ENCODE peak calls at places on chromosomes 2 and 18, in seven cellular contexts. Y is vagina, K is endothelial cell of umbilical vein, Z is HepG2, E is sigmoid colon, S is GM12892, I is prostate gland. R is an unnamed sample.

GRCh38 chr18:31091350-31091749 is 10.9 kb downstream of the DSC2 start:
- DNase-seq in Y (no peak), I (no peak), Z (no peak), E (no peak), S (no peak), K (no peak), R (no peak)

GRCh38 chr2:205709319-205709718 is 27.0 kb downstream of the NRP2 start:
- DNase-seq in S (no peak), Z (no peak), K (no peak), E (no peak), I (no peak), Y (no peak), R (no peak)

GRCh38 chr2:150339951-150340350 is 147.5 kb downstream of the RND3 start:
- DNase-seq in E (no peak), S (no peak), Y (no peak), I (peak; percentile 26), Z (no peak), K (peak; percentile 9), R (no peak)

GRCh38 chr2:237692601-237693079 is 65.3 kb downstream of the LRRFIP1 start:
- DNase-seq in S (no peak), Z (no peak), Y (no peak), E (peak; percentile 85), I (no peak), K (peak; percentile 52), R (no peak)

GRCh38 chr2:75582840-75583239 is 22.1 kb upstream of the EVA1A start:
- DNase-seq in E (no peak), S (no peak), Z (peak; percentile 49), K (no peak), Y (no peak), I (no peak), R (no peak)

GRCh38 chr2:71457123-71457958 is 4.0 kb downstream of the DYSF start:
- DNase-seq in Z (no peak), I (no peak), K (no peak), E (no peak), Y (no peak), S (no peak), R (no peak)

GRCh38 chr18:39939209-39939608 is 2015.8 kb upstream of the PIK3C3 start:
- DNase-seq in E (no peak), Y (no peak), Z (no peak), K (no peak), I (no peak), S (no peak), R (no peak)

GRCh38 chr2:124482551-124482950 is 457.5 kb downstream of the CNTNAP5 start:
- DNase-seq in K (no peak), Z (no peak), Y (no peak), S (no peak), E (no peak), I (no peak), R (no peak)

GRCh38 chr18:35352283-35352682 is 8.1 kb upstream of the ZNF24 start:
- DNase-seq in E (no peak), K (no peak), S (no peak), Z (no peak), I (no peak), Y (no peak), R (no peak)

GRCh38 chr2:84694088-84694622 is 177.9 kb downstream of the DNAH6 start:
- DNase-seq in I (no peak), Z (no peak), E (no peak), S (no peak), K (no peak), Y (no peak), R (no peak)

GRCh38 chr18:77068321-77068841 is 64.2 kb downstream of the MBP start:
- DNase-seq in S (no peak), I (no peak), E (no peak), Y (no peak), Z (no peak), K (no peak), R (no peak)

GRCh38 chr18:77066689-77067088 is 65.9 kb downstream of the MBP start:
- DNase-seq in E (no peak), S (no peak), Y (no peak), K (no peak), Z (no peak), I (no peak), R (no peak)

GRCh38 chr18:77066101-77066500 is 66.5 kb downstream of the MBP start:
- DNase-seq in I (no peak), S (no peak), E (no peak), K (no peak), Z (no peak), Y (no peak), R (no peak)

GRCh38 chr18:77068890-77069312 is 63.7 kb downstream of the MBP start:
- DNase-seq in S (no peak), K (no peak), E (no peak), I (no peak), Y (no peak), Z (no peak), R (no peak)

DNA sequence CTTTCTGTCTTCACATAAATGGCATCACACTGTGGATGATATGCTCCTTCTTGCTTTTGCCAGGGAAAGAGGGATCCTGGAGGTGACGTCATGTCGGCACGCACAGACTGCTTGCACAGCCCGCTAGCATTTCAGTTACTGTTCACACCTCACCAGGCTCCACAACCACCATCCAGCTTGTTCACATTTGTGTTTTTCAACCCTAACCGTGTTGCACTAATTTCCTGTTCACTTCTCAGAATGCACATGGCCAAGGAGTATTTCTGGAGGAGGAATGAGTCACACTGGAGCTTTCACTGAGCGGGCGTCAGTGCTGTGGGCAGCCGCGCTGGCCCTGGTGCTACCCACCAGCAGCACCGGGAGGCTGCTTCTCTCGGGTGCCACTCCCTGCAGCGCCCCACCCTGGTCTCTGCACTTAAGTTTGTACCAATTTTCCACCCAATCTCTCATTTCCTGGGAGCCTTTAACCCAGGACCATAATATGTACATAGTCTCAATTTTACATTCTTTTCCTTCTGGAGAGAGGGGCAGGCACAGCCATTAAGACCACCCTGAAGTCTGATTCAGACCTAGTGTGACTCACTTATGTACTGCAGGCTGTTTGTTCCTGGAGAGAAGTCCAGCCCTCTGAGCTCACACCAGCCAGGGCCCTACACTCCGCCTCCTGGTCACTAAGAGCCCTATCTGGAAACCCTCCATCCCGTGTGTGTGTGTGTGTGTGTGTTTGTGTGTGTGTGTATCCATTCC is 65.1 kb downstream of the MBP start:
- DNase-seq in Y (no peak), I (no peak), K (peak; percentile 86), Z (peak; percentile 34), E (peak; percentile 84), S (no peak), R (peak; percentile 72)
- TF ChIP-seq POLR2A in Y (no peak), I (no peak), K (no peak), Z (no peak), E (no peak), S (peak; percentile 29), R (no peak)

GRCh38 chr2:100317634-100318033 is 4.7 kb downstream of the LONRF2 start:
- DNase-seq in K (no peak), Z (no peak), E (no peak), S (no peak), Y (no peak), I (no peak), R (no peak)
- TF ChIP-seq POLR2AphosphoS5 in K (no peak), Z (no peak), E (no peak), S (no peak), Y (no peak), I (no peak), R (no peak)

GRCh38 chr2:17729880-17730279 is 23.7 kb downstream of the SMC6 start:
- DNase-seq in Z (no peak), K (no peak), E (no peak), Y (no peak), I (no peak), S (no peak), R (no peak)
- TF ChIP-seq POLR2A in Z (no peak), K (no peak), E (no peak), Y (no peak), I (no peak), S (no peak), R (no peak)

GRCh38 chr2:112673008-112673407 is 27.3 kb downstream of the SLC20A1 start:
- DNase-seq in K (no peak), S (no peak), I (no peak), Y (no peak), E (no peak), Z (no peak), R (no peak)

GRCh38 chr2:112670521-112671022 is 24.8 kb downstream of the SLC20A1 start:
- DNase-seq in I (no peak), S (no peak), K (no peak), Y (no peak), Z (no peak), E (no peak), R (no peak)

GRCh38 chr2:112669667-112670066 is 23.9 kb downstream of the SLC20A1 start:
- DNase-seq in Y (no peak), S (no peak), Z (no peak), K (no peak), E (no peak), I (no peak), R (no peak)

GRCh38 chr2:112679484-112679883 is 33.7 kb downstream of the SLC20A1 start:
- DNase-seq in Z (no peak), Y (no peak), I (peak; percentile 76), K (no peak), E (no peak), S (no peak), R (no peak)

GRCh38 chr2:112674229-112674628 is 28.5 kb downstream of the SLC20A1 start:
- DNase-seq in K (peak; percentile 85), I (peak; percentile 32), E (peak; percentile 82), Y (no peak), S (no peak), Z (no peak), R (peak; percentile 54)
- TF ChIP-seq POLR2AphosphoS5 in K (peak; percentile 56), I (no peak), E (no peak), Y (no peak), S (no peak), Z (no peak), R (peak; percentile 7)

DNA sequence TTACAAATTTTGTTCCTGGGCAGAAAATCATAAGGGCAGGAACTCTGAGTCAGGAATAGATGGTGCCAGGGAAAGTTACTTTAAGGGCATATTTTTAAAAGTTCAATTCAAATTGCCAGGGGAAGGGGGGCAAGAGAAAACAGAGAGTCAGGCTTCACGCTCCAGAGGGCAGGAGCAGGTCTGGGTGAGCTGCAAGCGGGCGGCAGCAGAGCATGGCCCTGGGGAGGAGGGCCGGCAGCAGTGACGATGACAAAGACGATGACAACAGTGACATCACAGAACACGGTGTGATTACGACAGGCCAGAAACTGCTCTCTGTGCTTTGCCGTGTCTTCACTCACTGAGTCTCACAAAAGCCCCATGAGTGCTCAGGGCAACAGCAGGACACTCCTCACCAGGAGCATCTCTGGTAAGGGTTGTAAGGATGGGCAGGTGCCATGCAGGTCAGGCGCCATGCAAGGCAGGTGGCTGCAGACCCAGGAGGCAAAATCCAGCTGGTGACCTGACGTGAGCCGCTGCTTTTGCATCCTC is 23.3 kb downstream of the CHST10 start:
- DNase-seq in I (no peak), K (no peak), E (no peak), Y (peak; percentile 76), Z (no peak), S (peak; percentile 41), R (no peak)
- TF ChIP-seq POLR2A in I (no peak), K (no peak), E (no peak), Y (no peak), Z (no peak), S (peak; percentile 42), R (no peak)

GRCh38 chr2:68426446-68426845 is 40.6 kb downstream of the FBXO48 start:
- DNase-seq in Z (no peak), E (no peak), Y (no peak), S (no peak), I (no peak), K (no peak), R (no peak)
- TF ChIP-seq POLR2AphosphoS5 in Z (no peak), E (no peak), Y (no peak), S (no peak), I (no peak), K (no peak), R (no peak)